ENCODE peak calls at places on chromosome X, in four cellular contexts. C is HepG2, S is CD14-positive monocyte, M is neural crest cell. R is an unnamed sample.

GRCh38 chrX:34848281-34848680 is 94.3 kb upstream of the FAM47B start:
- DNase-seq in C (no peak), S (no peak), M (no peak), R (no peak)

GRCh38 chrX:124086411-124086810 is 124.9 kb downstream of the STAG2 start:
- DNase-seq in C (no peak), S (no peak), M (no peak), R (no peak)

GRCh38 chrX:9928083-9928482 is 39.1 kb upstream of the CLDN34 start:
- DNase-seq in C (no peak), S (no peak), M (peak), R (peak)

GRCh38 chrX:132638313-132638712 is 149.5 kb upstream of the MBNL3 start:
- DNase-seq in C (no peak), S (no peak), M (no peak), R (no peak)

GRCh38 chrX:17939724-17940123 is 78.6 kb upstream of the RAI2 start:
- DNase-seq in C (no peak), S (no peak), M (no peak), R (no peak)

GRCh38 chrX:140799216-140799615 is 89.7 kb downstream of the LINC00632 start:
- DNase-seq in C (no peak), S (no peak), M (no peak), R (no peak)

GRCh38 chrX:136395271-136395670 is 92.5 kb upstream of the BRS3 start:
- DNase-seq in C (no peak), S (no peak), M (no peak), R (no peak)

GRCh38 chrX:54496936-54497335 is 902 bp upstream of the FGD1 start:
- DNase-seq in C (no peak), S (no peak), M (no peak), R (no peak)

GRCh38 chrX:23251043-23251442 is 83.6 kb upstream of the PTCHD1 start:
- DNase-seq in C (no peak), S (no peak), M (no peak), R (no peak)

GRCh38 chrX:23248187-23248586 is 86.5 kb upstream of the PTCHD1 start:
- DNase-seq in C (no peak), S (no peak), M (no peak), R (no peak)

GRCh38 chrX:23246001-23246400 is 88.6 kb upstream of the PTCHD1 start:
- DNase-seq in C (no peak), S (no peak), M (no peak), R (no peak)
- TF ChIP-seq CTCF in C (no peak), S (no peak), M (no peak), R (no peak)

GRCh38 chrX:39811391-39811790 is 286.4 kb downstream of the BCOR start:
- DNase-seq in C (no peak), S (no peak), M (no peak), R (peak)
- TF ChIP-seq CTCF in C (no peak), S (no peak), M (no peak), R (peak)

GRCh38 chrX:107537815-107538214 is 88.4 kb downstream of the FRMPD3 start:
- DNase-seq in C (peak), S (no peak), M (peak), R (no peak)
- TF ChIP-seq CTCF in C (peak), S (peak), M (peak), R (peak)

GRCh38 chrX:118254611-118255010 is 91.3 kb upstream of the WDR44 start:
- DNase-seq in C (peak), S (no peak), M (peak), R (peak)
- TF ChIP-seq CTCF in C (peak), S (peak), M (peak), R (peak)

DNA sequence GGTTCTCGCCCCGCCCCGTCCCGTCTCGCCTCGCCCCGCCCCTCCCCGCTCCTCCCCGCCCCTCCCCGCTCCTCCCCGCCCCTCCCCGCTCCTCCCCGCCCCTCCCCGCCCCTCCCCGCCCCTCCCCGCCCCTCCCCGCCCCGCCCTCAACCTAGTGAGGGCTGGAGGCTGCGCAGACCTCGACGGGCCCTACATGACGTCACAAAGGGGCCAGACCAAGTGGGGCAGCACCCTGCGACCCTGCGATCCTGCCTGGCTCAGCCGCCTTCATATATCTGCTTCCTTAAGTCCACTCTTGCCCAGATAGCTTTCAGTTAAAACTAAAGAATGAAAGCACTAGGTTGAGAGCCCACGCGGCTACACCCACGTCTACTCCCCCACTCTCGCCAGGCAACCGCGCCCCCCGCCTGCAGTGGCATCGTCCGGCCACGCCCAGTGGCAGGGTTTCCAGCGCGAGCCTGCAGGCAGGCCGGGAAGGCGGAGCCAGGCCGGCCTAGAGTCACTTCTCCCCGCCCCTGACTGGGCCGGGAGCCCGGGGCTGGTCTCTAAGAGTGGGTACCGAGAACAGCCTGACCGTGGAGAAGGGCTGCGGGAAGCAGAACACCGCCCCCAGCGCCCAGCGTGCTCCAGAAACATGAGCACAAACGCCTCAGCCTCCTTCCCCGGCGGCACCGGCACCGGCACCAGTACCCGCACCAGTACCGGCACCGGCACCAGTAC is 1.5 kb upstream of the MAOA start:
- DNase-seq in C (peak), S (peak), M (peak), R (peak)
- TF ChIP-seq CTCF in C (peak), S (peak), M (peak), R (no peak)